ENCODE peak calls at places on chromosomes 16 and 17, in six cellular contexts. Y is stimulated activated CD4-positive, alpha-beta T cell treated with anti-CD3 and anti-CD28 coated beads, Interleukin-1b, Interleukin-23, amount 100 ng/mL, for 24 hours; D is activated T-cell treated with anti-CD3 and anti-CD28 coated beads, Interleukin-2, amount 50 U/mL, for 4 hours; V is putamen; S is head of caudate nucleus; Z is dermis blood vessel endothelial cell. I is an unnamed sample.

GRCh38 chr16:66728117-66728787 is 23.2 kb downstream of the DYNC1LI2 start:
- DNase-seq in D (no peak), S (no peak), Z (peak), V (no peak), Y (no peak), I (peak)

GRCh38 chr17:50547736-50548083 is 736 bp downstream of the SPATA20 start:
- DNase-seq in D (no peak), Z (no peak), S (no peak), Y (no peak), V (no peak), I (peak)

GRCh38 chr16:81212830-81213465 is 25.5 kb upstream of the BCO1 start:
- DNase-seq in S (no peak), Z (no peak), D (no peak), Y (no peak), V (no peak), I (no peak)

GRCh38 chr17:68624381-68624780 is 23.2 kb upstream of the FAM20A start:
- DNase-seq in S (no peak), D (no peak), V (no peak), Y (no peak), Z (no peak), I (no peak)

GRCh38 chr17:77746901-77747620 is 211.4 kb upstream of the TNRC6C start:
- DNase-seq in Z (no peak), S (no peak), Y (no peak), V (no peak), D (no peak), I (no peak)

GRCh38 chr16:30142672-30143346 is 19.8 kb upstream of the MAPK3 start:
- DNase-seq in Y (no peak), S (no peak), Z (peak), D (no peak), V (no peak), I (peak)

GRCh38 chr17:37475713-37476420 is 13.8 kb upstream of the DUSP14 start:
- DNase-seq in Z (peak), S (no peak), Y (no peak), D (no peak), V (no peak), I (no peak)

GRCh38 chr17:28956112-28956511 is 4.8 kb upstream of the PHF12 start:
- DNase-seq in S (no peak), V (peak), D (no peak), Z (no peak), Y (no peak), I (no peak)

GRCh38 chr17:28346199-28346580 is 10.6 kb downstream of the TNFAIP1 start:
- DNase-seq in S (no peak), V (no peak), Z (no peak), Y (no peak), D (no peak), I (no peak)

GRCh38 chr17:80477647-80478478 is 1.5 kb upstream of the NPTX1 start:
- DNase-seq in Y (no peak), V (no peak), S (peak), D (peak), Z (peak), I (peak)

GRCh38 chr17:65055708-65056638 is 567 bp downstream of the GNA13 start:
- DNase-seq in D (peak), Z (peak), V (peak), S (peak), Y (peak), I (peak)

GRCh38 chr16:70608516-70608915 is 37.8 kb upstream of the IL34 start:
- DNase-seq in S (no peak), Z (no peak), D (no peak), V (no peak), Y (no peak), I (no peak)

GRCh38 chr17:28744104-28744801 is 442 bp downstream of the TRAF4 start:
- DNase-seq in S (peak), D (peak), V (no peak), Z (peak), Y (peak), I (peak)